ENCODE peak calls at places on chromosome 1, in eight cellular contexts. L is right cardiac atrium, A is left ventricle myocardium inferior, E is mesendoderm, F is pancreas, T is heart left ventricle, I is upper lobe of right lung, Z is body of pancreas. R is an unnamed sample.

GRCh38 chr1:228452194-228453021 is 34.8 kb upstream of the RNF187 start:
- DNase-seq in L (peak; percentile 54), A (no peak), E (no peak), F (no peak), T (no peak), I (no peak), Z (no peak), R (no peak)

GRCh38 chr1:19340387-19340937 is 28.3 kb downstream of the SLC66A1 start:
- DNase-seq in L (no peak), A (no peak), E (no peak), F (no peak), T (no peak), I (no peak), Z (no peak), R (no peak)

GRCh38 chr1:159823401-159823800 is 3.3 kb upstream of the SLAMF8 start:
- DNase-seq in L (no peak), A (no peak), E (peak; percentile 80), F (no peak), T (no peak), I (no peak), Z (no peak), R (no peak)

GRCh38 chr1:115308969-115309368 is 29.1 kb downstream of the NGF start:
- DNase-seq in L (no peak), A (no peak), E (no peak), F (no peak), T (no peak), I (no peak), Z (no peak), R (no peak)

GRCh38 chr1:73639494-73639893 is 558.5 kb downstream of the LRRIQ3 start:
- DNase-seq in L (no peak), A (no peak), E (no peak), F (no peak), T (no peak), I (no peak), Z (no peak), R (no peak)

GRCh38 chr1:203534526-203534925 is 40.6 kb downstream of the OPTC start:
- DNase-seq in L (no peak), A (peak; percentile 38), E (no peak), F (no peak), T (no peak), I (peak; percentile 12), Z (peak; percentile 75), R (no peak)

GRCh38 chr1:112957133-112957812 is 1.3 kb upstream of the SLC16A1 start:
- DNase-seq in L (no peak), A (no peak), E (peak; percentile 89), F (no peak), T (no peak), I (no peak), Z (peak; percentile 4), R (no peak)

GRCh38 chr1:235157150-235157549 is 3.9 kb downstream of the RBM34 start:
- DNase-seq in L (no peak), A (no peak), E (no peak), F (no peak), T (no peak), I (no peak), Z (no peak), R (no peak)

GRCh38 chr1:50415235-50416149 is 7.8 kb downstream of the DMRTA2 start:
- DNase-seq in L (no peak), A (no peak), E (peak; percentile 58), F (no peak), T (no peak), I (no peak), Z (no peak), R (no peak)

GRCh38 chr1:40676516-40676915 is 11.0 kb upstream of the RIMS3 start:
- DNase-seq in L (no peak), A (no peak), E (no peak), F (no peak), T (no peak), I (no peak), Z (no peak), R (no peak)

GRCh38 chr1:245687636-245688535 is 533.1 kb downstream of the KIF26B start:
- DNase-seq in L (no peak), A (no peak), E (peak; percentile 58), F (no peak), T (no peak), I (no peak), Z (no peak), R (no peak)

GRCh38 chr1:153647375-153647714 is 11.2 kb upstream of the SNAPIN start:
- DNase-seq in L (no peak), A (no peak), E (peak; percentile 49), F (no peak), T (no peak), I (no peak), Z (no peak), R (no peak)

GRCh38 chr1:47624531-47624930 is 186.7 kb downstream of the FOXD2 start:
- DNase-seq in L (no peak), A (no peak), E (peak; percentile 86), F (no peak), T (no peak), I (no peak), Z (peak; percentile 57), R (no peak)

GRCh38 chr1:223221686-223222085 is 78.6 kb upstream of the TLR5 start:
- DNase-seq in L (no peak), A (no peak), E (no peak), F (no peak), T (peak; percentile 36), I (no peak), Z (no peak), R (no peak)

GRCh38 chr1:198913667-198914066 is 274.8 kb downstream of the PTPRC start:
- DNase-seq in L (peak; percentile 35), A (peak; percentile 29), E (no peak), F (no peak), T (peak; percentile 57), I (no peak), Z (no peak), R (no peak)

GRCh38 chr1:176949033-176949662 is 215.4 kb downstream of the ASTN1 start:
- DNase-seq in L (peak; percentile 78), A (peak; percentile 25), E (peak; percentile 93), F (peak; percentile 88), T (peak; percentile 58), I (peak; percentile 78), Z (peak; percentile 75), R (peak; percentile 84)

GRCh38 chr1:201826830-201827229 is 2.1 kb upstream of the IPO9 start:
- DNase-seq in L (no peak), A (no peak), E (peak; percentile 28), F (no peak), T (no peak), I (no peak), Z (no peak), R (no peak)

GRCh38 chr1:84853743-84854721 is 39.0 kb downstream of the LPAR3 start:
- DNase-seq in L (no peak), A (no peak), E (no peak), F (no peak), T (no peak), I (no peak), Z (peak; percentile 38), R (no peak)

GRCh38 chr1:40664791-40665190 is 691 bp downstream of the RIMS3 start:
- DNase-seq in L (no peak), A (no peak), E (no peak), F (no peak), T (no peak), I (no peak), Z (no peak), R (no peak)

GRCh38 chr1:243268284-243268653 is 12.4 kb downstream of the SDCCAG8 start:
- DNase-seq in L (no peak), A (no peak), E (no peak), F (no peak), T (no peak), I (no peak), Z (no peak), R (no peak)

GRCh38 chr1:24970399-24970753 is 40.3 kb upstream of the RUNX3 start:
- DNase-seq in L (no peak), A (no peak), E (peak; percentile 66), F (peak; percentile 44), T (no peak), I (no peak), Z (no peak), R (no peak)

GRCh38 chr1:212593696-212594335 is 14.7 kb upstream of the ATF3 start:
- DNase-seq in L (no peak), A (no peak), E (no peak), F (no peak), T (no peak), I (no peak), Z (no peak), R (no peak)

DNA sequence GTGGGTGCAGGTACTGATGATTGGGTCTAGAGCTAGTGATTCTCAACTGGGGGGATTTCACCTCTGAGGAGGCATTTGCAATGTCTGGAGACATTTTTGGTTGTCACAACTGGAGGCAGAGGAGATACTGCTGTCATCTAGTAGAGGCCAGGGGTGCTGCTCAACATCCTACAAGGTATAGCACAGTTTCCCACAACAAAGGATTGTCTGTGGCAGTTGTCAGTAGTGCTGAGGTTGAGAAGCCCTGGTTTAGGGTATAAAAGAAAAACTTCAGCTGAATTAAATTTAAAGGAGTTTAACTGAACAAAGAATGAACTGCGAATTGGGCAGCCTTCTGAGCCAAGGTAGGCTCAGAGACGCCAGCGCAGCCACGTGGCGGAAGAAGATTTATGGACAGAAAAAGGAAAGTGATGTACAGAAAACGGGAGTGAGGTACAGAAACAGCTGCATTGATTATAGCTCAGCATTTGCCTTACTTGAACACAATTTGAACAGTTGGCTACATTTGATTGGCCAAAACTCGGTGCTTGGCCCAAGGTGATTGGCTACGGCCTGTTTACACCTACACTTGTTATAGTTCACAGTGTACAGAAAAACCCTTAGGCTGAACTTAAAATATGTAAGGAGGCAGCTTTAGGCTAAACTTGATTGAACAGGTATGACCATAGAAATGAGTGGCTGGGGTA is 40.4 kb downstream of the MPZL1 start:
- DNase-seq in L (no peak), A (no peak), E (no peak), F (no peak), T (no peak), I (no peak), Z (no peak), R (no peak)
- H3K27ac ChIP-seq in L (no peak overlapping the region), A (no peak overlapping the region), E (no peak overlapping the region), F (no peak overlapping the region), T (no peak overlapping the region), I (no peak overlapping the region), Z (no peak overlapping the region), R (no peak overlapping the region)

GRCh38 chr1:55276671-55277376 is 61.7 kb upstream of the USP24 start:
- DNase-seq in L (peak; percentile 72), A (peak; percentile 37), E (no peak), F (no peak), T (peak; percentile 32), I (no peak), Z (no peak), R (no peak)
- H3K4me3 ChIP-seq in L (no peak overlapping the region), A (no peak overlapping the region), E (no peak overlapping the region), F (no peak overlapping the region), T (no peak overlapping the region), I (no peak overlapping the region), Z (no peak overlapping the region), R (no peak overlapping the region)

GRCh38 chr1:182207300-182207699 is 145.8 kb upstream of the ZNF648 start:
- DNase-seq in L (no peak), A (no peak), E (no peak), F (no peak), T (no peak), I (no peak), Z (no peak), R (no peak)
- H3K27ac ChIP-seq in L (peak overlapping the region; percentile 90), A (peak overlapping the region; percentile 79), E (no peak overlapping the region), F (no peak overlapping the region), T (no peak overlapping the region), I (peak overlapping the region; percentile 58), Z (no peak overlapping the region), R (no peak overlapping the region)

DNA sequence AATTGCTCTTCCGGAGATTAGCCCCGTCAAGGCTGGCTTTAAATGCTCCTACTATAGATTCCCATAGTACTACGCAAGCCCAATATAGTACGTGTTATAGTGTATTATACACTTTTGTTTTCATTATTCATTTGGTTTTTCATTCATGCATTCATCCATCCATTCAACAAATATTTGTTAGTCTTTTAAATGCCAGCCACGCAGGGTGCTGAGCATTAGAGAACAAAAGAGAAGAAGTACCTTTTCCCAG is 513 bp upstream of the RAB3GAP2 start:
- DNase-seq in L (no peak), A (no peak), E (no peak), F (no peak), T (no peak), I (no peak), Z (no peak), R (no peak)
- H3K4me3 ChIP-seq in L (peak overlapping the region; percentile 86), A (peak overlapping the region; percentile 95), E (no peak overlapping the region), F (peak overlapping the region; percentile 86), T (peak overlapping the region; percentile 94), I (peak overlapping the region; percentile 90), Z (peak overlapping the region; percentile 5), R (peak overlapping the region; percentile 79)